ENCODE peak calls at places on chromosomes 7 and 10, in six cellular contexts. Z is GM12892; I is HCEC 1CT; O is amniotic epithelial cell; H is activated CD4-positive, CD25-positive, alpha-beta regulatory T cell; C is stimulated activated CD8-positive, alpha-beta memory T cell treated with anti-CD3 and anti-CD28 coated beads, Interleukin-7, amount 100 ng/mL, for 1 hour. V is an unnamed sample.

GRCh38 chr7:159094030-159094740 is 50.5 kb downstream of the VIPR2 start:
- DNase-seq in I (no peak), C (no peak), O (no peak), Z (no peak), H (no peak), V (no peak)

GRCh38 chr7:105131033-105131656 is 117.1 kb downstream of the KMT2E start:
- DNase-seq in Z (no peak), O (peak), I (no peak), C (no peak), H (no peak), V (no peak)

GRCh38 chr7:99694201-99694911 is 14.6 kb upstream of the CYP3A5 start:
- DNase-seq in H (no peak), C (no peak), I (no peak), Z (no peak), O (no peak), V (no peak)

GRCh38 chr7:99000196-99000903 is 122.0 kb downstream of the TRRAP start:
- DNase-seq in Z (no peak), O (peak), C (no peak), I (no peak), H (no peak), V (no peak)

GRCh38 chr10:112375721-112376577 is 2.0 kb downstream of the ACSL5 start:
- DNase-seq in I (peak), O (no peak), C (peak), H (peak), Z (peak), V (no peak)

GRCh38 chr7:52017802-52018679 is 701.4 kb upstream of the COBL start:
- DNase-seq in O (no peak), H (no peak), I (no peak), Z (no peak), C (no peak), V (peak)

GRCh38 chr7:84362828-84363227 is 168.2 kb upstream of the SEMA3A start:
- DNase-seq in O (no peak), H (no peak), Z (no peak), C (no peak), I (no peak), V (no peak)

GRCh38 chr7:21543528-21544302 is 876 bp downstream of the DNAH11 start:
- DNase-seq in Z (no peak), I (no peak), C (no peak), H (no peak), O (no peak), V (no peak)

GRCh38 chr7:22543169-22543568 is 43.2 kb upstream of the STEAP1B start:
- DNase-seq in O (no peak), H (no peak), Z (no peak), I (no peak), C (no peak), V (no peak)

GRCh38 chr7:55304363-55304762 is 60.8 kb upstream of the LANCL2 start:
- DNase-seq in O (no peak), Z (no peak), H (no peak), I (peak), C (no peak), V (no peak)

GRCh38 chr7:27198871-27199801 is 755 bp downstream of the HOXA13 start:
- DNase-seq in Z (no peak), C (no peak), I (no peak), H (no peak), O (no peak), V (no peak)

GRCh38 chr10:86373251-86373650 is 6.7 kb upstream of the GRID1 start:
- DNase-seq in C (no peak), H (no peak), O (no peak), Z (no peak), I (no peak), V (no peak)

GRCh38 chr10:14056545-14057332 is 274.0 kb downstream of the FRMD4A start:
- DNase-seq in Z (no peak), I (peak), O (peak), C (no peak), H (no peak), V (no peak)

GRCh38 chr7:27168265-27168947 is 3.1 kb upstream of the HOXA9 start:
- DNase-seq in O (no peak), H (no peak), I (peak), Z (no peak), C (no peak), V (peak)

GRCh38 chr7:155803418-155804376 is 8.6 kb downstream of the SHH start:
- DNase-seq in I (no peak), O (no peak), Z (no peak), H (no peak), C (no peak), V (peak)

GRCh38 chr7:143331179-143331825 is 15.4 kb downstream of the CLCN1 start:
- DNase-seq in Z (no peak), H (no peak), I (peak), O (peak), C (no peak), V (no peak)